ENCODE peak calls at places on chromosome 22, in four cellular contexts. E, K, W and N are unnamed samples.

GRCh38 chr22:46028069-46028991 is 51.4 kb upstream of the WNT7B start:
- DNase-seq in K (no peak), E (no peak), W (no peak), N (no peak)

GRCh38 chr22:30318773-30319419 is 7.8 kb downstream of the TBC1D10A start:
- DNase-seq in W (no peak), K (no peak), E (no peak), N (no peak)

GRCh38 chr22:46791201-46791731 is 28.8 kb downstream of the TBC1D22A start:
- DNase-seq in W (no peak), E (peak; percentile 91), K (peak; percentile 60), N (peak; percentile 73)

GRCh38 chr22:50516891-50517290 is 8.5 kb downstream of the SCO2 start:
- DNase-seq in K (no peak), E (no peak), W (no peak), N (no peak)

GRCh38 chr22:37998543-37998942 is 14.2 kb upstream of the SOX10 start:
- DNase-seq in E (no peak), W (no peak), K (no peak), N (no peak)

GRCh38 chr22:19998991-19999820 is 17.4 kb downstream of the ARVCF start:
- DNase-seq in K (no peak), E (no peak), W (no peak), N (no peak)

GRCh38 chr22:36398602-36399472 is 11.1 kb upstream of the MYH9 start:
- DNase-seq in E (no peak), K (peak; percentile 71), W (no peak), N (no peak)

GRCh38 chr22:35310556-35311550 is 11.2 kb downstream of the TOM1 start:
- DNase-seq in K (no peak), W (no peak), E (no peak), N (no peak)

GRCh38 chr22:47167056-47167455 is 404.6 kb downstream of the TBC1D22A start:
- DNase-seq in K (no peak), W (no peak), E (no peak), N (no peak)

GRCh38 chr22:47621253-47621652 is 858.8 kb downstream of the TBC1D22A start:
- DNase-seq in E (no peak), W (no peak), K (no peak), N (no peak)

GRCh38 chr22:20244744-20245576 is 23.2 kb downstream of the RTN4R start:
- DNase-seq in W (no peak), K (no peak), E (peak; percentile 79), N (peak; percentile 46)

GRCh38 chr22:36386351-36386899 is 1.3 kb downstream of the MYH9 start:
- DNase-seq in E (peak; percentile 39), W (peak; percentile 30), K (no peak), N (peak; percentile 50)

GRCh38 chr22:50009251-50009650 is 3.3 kb downstream of the IL17REL start:
- DNase-seq in W (no peak), K (no peak), E (no peak), N (no peak)

GRCh38 chr22:42528591-42529307 is 9.2 kb upstream of the RRP7A start:
- DNase-seq in K (no peak), E (no peak), W (no peak), N (no peak)

GRCh38 chr22:49240472-49240871 is 587.2 kb downstream of the BRD1 start:
- DNase-seq in W (no peak), E (no peak), K (no peak), N (no peak)

GRCh38 chr22:45564349-45565030 is 61.8 kb downstream of the FBLN1 start:
- DNase-seq in E (no peak), W (no peak), K (no peak), N (no peak)

GRCh38 chr22:48752451-48753380 is 1075.0 kb downstream of the BRD1 start:
- DNase-seq in K (peak; percentile 9), W (no peak), E (no peak), N (no peak)

GRCh38 chr22:48456449-48456848 is 1371.2 kb downstream of the BRD1 start:
- DNase-seq in K (no peak), W (no peak), E (no peak), N (no peak)

GRCh38 chr22:30185129-30185528 is 61.4 kb downstream of the LIF start:
- DNase-seq in W (no peak), K (no peak), E (no peak), N (no peak)

GRCh38 chr22:23121026-23121823 is 20.6 kb downstream of the RSPH14 start:
- DNase-seq in K (no peak), W (no peak), E (no peak), N (no peak)

GRCh38 chr22:45671051-45671782 is 417 bp upstream of the ATXN10 start:
- DNase-seq in W (no peak), E (no peak), K (no peak), N (no peak)

GRCh38 chr22:30422481-30423295 is 2.9 kb upstream of the MTFP1 start:
- DNase-seq in W (peak; percentile 31), E (no peak), K (peak; percentile 84), N (peak; percentile 39)

GRCh38 chr22:35170716-35171697 is 86.3 kb upstream of the HMGXB4 start:
- DNase-seq in E (no peak), K (no peak), W (peak; percentile 0), N (no peak)

GRCh38 chr22:33335611-33336279 is 277.6 kb upstream of the SYN3 start:
- DNase-seq in E (no peak), K (no peak), W (no peak), N (no peak)

GRCh38 chr22:24583221-24583971 is 9.5 kb downstream of the LRRC75B start:
- DNase-seq in W (peak; percentile 89), E (no peak), K (peak; percentile 31), N (no peak)

GRCh38 chr22:33565580-33565995 is 354.7 kb downstream of the LARGE1 start:
- DNase-seq in K (no peak), E (no peak), W (peak; percentile 96), N (no peak)

GRCh38 chr22:31876156-31877035 is 67.9 kb upstream of the YWHAH start:
- DNase-seq in E (peak; percentile 64), W (no peak), K (peak; percentile 64), N (no peak)

GRCh38 chr22:21003782-21004181 is 1.9 kb upstream of the THAP7 start:
- DNase-seq in W (peak; percentile 10), E (no peak), K (no peak), N (no peak)

GRCh38 chr22:44050766-44051747 is 27.0 kb downstream of the PARVB start:
- DNase-seq in W (no peak), E (no peak), K (no peak), N (no peak)

GRCh38 chr22:49772692-49773091 is 55.0 kb downstream of the BRD1 start:
- DNase-seq in K (no peak), E (no peak), W (no peak), N (no peak)

GRCh38 chr22:39177456-39177775 is 24.9 kb upstream of the CBX7 start:
- DNase-seq in E (no peak), K (no peak), W (no peak), N (no peak)

GRCh38 chr22:29580200-29580810 is 608 bp downstream of the NIPSNAP1 start:
- DNase-seq in W (no peak), K (no peak), E (no peak), N (no peak)

GRCh38 chr22:38949889-38950405 is 7.5 kb upstream of the APOBEC3A start:
- DNase-seq in E (no peak), K (no peak), W (no peak), N (no peak)

GRCh38 chr22:32005453-32005852 is 37.6 kb upstream of the SLC5A1 start:
- DNase-seq in W (no peak), E (no peak), K (peak; percentile 14), N (no peak)

GRCh38 chr22:30490399-30490798 is 15.1 kb downstream of the SEC14L4 start:
- DNase-seq in E (no peak), W (no peak), K (no peak), N (no peak)

GRCh38 chr22:20039683-20040325 is 18.9 kb downstream of the TANGO2 start:
- DNase-seq in W (no peak), K (no peak), E (no peak), N (no peak)

GRCh38 chr22:37190262-37190780 is 2.3 kb upstream of the C1QTNF6 start:
- DNase-seq in E (no peak), W (no peak), K (no peak), N (no peak)